ENCODE peak calls at places on chromosomes 7 and 10, in nine cellular contexts. R, I, Z, M, U, S, J, Y and K are unnamed samples.

GRCh38 chr10:73922007-73922863 is 11.3 kb downstream of the PLAU start:
- DNase-seq in I (no peak), M (no peak), Z (no peak), Y (no peak), S (no peak), U (no peak), J (no peak), R (no peak), K (no peak)

GRCh38 chr7:116977172-116977571 is 23.9 kb downstream of the ST7 start:
- DNase-seq in I (no peak), S (no peak), U (no peak), Z (no peak), R (no peak), J (no peak), M (no peak), Y (no peak), K (no peak)

GRCh38 chr7:129948877-129949291 is 3.9 kb downstream of the UBE2H start:
- DNase-seq in U (peak; percentile 80), R (peak; percentile 94), M (peak; percentile 94), Y (peak; percentile 42), J (peak; percentile 83), S (peak; percentile 94), Z (peak; percentile 62), I (peak; percentile 38), K (peak; percentile 62)

GRCh38 chr7:128891110-128891941 is 19.2 kb downstream of the KCP start:
- DNase-seq in J (no peak), Z (no peak), R (no peak), I (no peak), S (peak; percentile 71), U (no peak), Y (no peak), M (no peak), K (peak; percentile 37)

GRCh38 chr7:913736-914520 is 37.6 kb downstream of the GET4 start:
- DNase-seq in I (no peak), U (no peak), S (no peak), Z (no peak), R (no peak), M (no peak), Y (no peak), J (no peak), K (no peak)

GRCh38 chr7:134311807-134312206 is 4.9 kb downstream of the SLC35B4 start:
- DNase-seq in I (no peak), J (no peak), U (no peak), R (no peak), Z (no peak), Y (no peak), S (no peak), M (no peak), K (no peak)

GRCh38 chr10:15209827-15210509 is 41.5 kb upstream of the NMT2 start:
- DNase-seq in Y (peak; percentile 30), U (peak; percentile 64), S (peak; percentile 95), Z (peak; percentile 71), J (peak; percentile 85), I (peak; percentile 42), M (peak; percentile 81), R (peak; percentile 9), K (peak; percentile 75)

GRCh38 chr10:71272122-71272771 is 46.8 kb upstream of the SLC29A3 start:
- DNase-seq in J (no peak), Y (no peak), S (no peak), I (no peak), M (peak; percentile 76), U (peak; percentile 69), R (no peak), Z (no peak), K (no peak)

GRCh38 chr7:22572937-22573336 is 72.9 kb upstream of the STEAP1B start:
- DNase-seq in U (no peak), M (no peak), R (no peak), S (no peak), Y (no peak), I (no peak), J (no peak), Z (no peak), K (no peak)

GRCh38 chr10:25952857-25953256 is 18.8 kb downstream of the MYO3A start:
- DNase-seq in R (no peak), Z (no peak), U (no peak), J (no peak), S (no peak), Y (no peak), I (no peak), M (no peak), K (no peak)

GRCh38 chr7:6121141-6121540 is 90.0 kb downstream of the ANKRD61 start:
- DNase-seq in Z (no peak), M (no peak), Y (no peak), S (no peak), J (no peak), R (no peak), U (no peak), I (no peak), K (no peak)